ENCODE peak calls at places on chromosomes 7 and 10, in seven cellular contexts. H, P, J, V, Y, K and O are unnamed samples.

GRCh38 chr10:61390841-61391240 is 62.3 kb downstream of the TMEM26 start:
- DNase-seq in H (no peak), P (no peak), J (no peak), V (peak), Y (no peak), K (no peak), O (no peak)

GRCh38 chr7:44114586-44115310 is 8.6 kb downstream of the POLD2 start:
- DNase-seq in H (no peak), P (no peak), J (no peak), V (no peak), Y (no peak), K (no peak), O (no peak)

GRCh38 chr10:98308602-98309365 is 40.8 kb upstream of the LOXL4 start:
- DNase-seq in H (no peak), P (no peak), J (peak), V (no peak), Y (no peak), K (peak), O (no peak)

GRCh38 chr7:11436773-11437524 is 395.0 kb downstream of the THSD7A start:
- DNase-seq in H (no peak), P (no peak), J (no peak), V (no peak), Y (no peak), K (no peak), O (no peak)

GRCh38 chr10:13056461-13057077 is 43.4 kb upstream of the OPTN start:
- DNase-seq in H (no peak), P (peak), J (peak), V (no peak), Y (no peak), K (no peak), O (peak)

GRCh38 chr10:51250278-51250914 is 176.1 kb downstream of the PRKG1 start:
- DNase-seq in H (no peak), P (no peak), J (no peak), V (no peak), Y (no peak), K (no peak), O (no peak)

GRCh38 chr10:70315815-70316214 is 32.0 kb upstream of the NPFFR1 start:
- DNase-seq in H (no peak), P (no peak), J (no peak), V (no peak), Y (no peak), K (no peak), O (peak)

GRCh38 chr10:32888161-32888927 is 69.7 kb downstream of the ITGB1 start:
- DNase-seq in H (no peak), P (no peak), J (no peak), V (no peak), Y (no peak), K (no peak), O (no peak)

GRCh38 chr10:96235326-96236089 is 35.9 kb downstream of the BLNK start:
- DNase-seq in H (no peak), P (no peak), J (no peak), V (no peak), Y (no peak), K (no peak), O (no peak)

GRCh38 chr7:41029072-41029492 is 673.8 kb downstream of the INHBA start:
- DNase-seq in H (no peak), P (no peak), J (no peak), V (no peak), Y (peak), K (no peak), O (no peak)

GRCh38 chr10:122638106-122638505 is 61.5 kb downstream of the C10orf120 start:
- DNase-seq in H (no peak), P (no peak), J (no peak), V (no peak), Y (no peak), K (no peak), O (no peak)

GRCh38 chr7:1912472-1913289 is 242.6 kb downstream of the ELFN1 start:
- DNase-seq in H (no peak), P (no peak), J (no peak), V (no peak), Y (no peak), K (no peak), O (no peak)

GRCh38 chr10:105644559-105644958 is 1003.5 kb downstream of the SORCS3 start:
- DNase-seq in H (no peak), P (no peak), J (no peak), V (no peak), Y (no peak), K (no peak), O (no peak)

GRCh38 chr7:83468251-83468739 is 180.6 kb downstream of the SEMA3E start:
- DNase-seq in H (no peak), P (peak), J (peak), V (peak), Y (peak), K (peak), O (peak)

GRCh38 chr7:2670720-2671391 is 17.1 kb upstream of the AMZ1 start:
- DNase-seq in H (no peak), P (peak), J (peak), V (no peak), Y (peak), K (peak), O (peak)

GRCh38 chr7:69395072-69395714 is 203.1 kb upstream of the AUTS2 start:
- DNase-seq in H (no peak), P (no peak), J (no peak), V (no peak), Y (no peak), K (no peak), O (no peak)

GRCh38 chr7:26153823-26154783 is 2.1 kb downstream of the NFE2L3 start:
- DNase-seq in H (peak), P (peak), J (no peak), V (no peak), Y (no peak), K (no peak), O (no peak)

GRCh38 chr10:28808693-28809092 is 131.4 kb downstream of the BAMBI start:
- DNase-seq in H (no peak), P (no peak), J (no peak), V (no peak), Y (no peak), K (no peak), O (no peak)

GRCh38 chr7:108094933-108095710 is 35.0 kb downstream of the LAMB4 start:
- DNase-seq in H (no peak), P (no peak), J (peak), V (no peak), Y (no peak), K (peak), O (no peak)

GRCh38 chr7:145105561-145105960 is 269.7 kb upstream of the TPK1 start:
- DNase-seq in H (no peak), P (no peak), J (no peak), V (no peak), Y (no peak), K (no peak), O (no peak)

GRCh38 chr7:28405662-28406061 is 6.7 kb upstream of the CREB5 start:
- DNase-seq in H (no peak), P (no peak), J (no peak), V (no peak), Y (no peak), K (no peak), O (no peak)

GRCh38 chr7:54769203-54769602 is 10.2 kb upstream of the SEC61G start:
- DNase-seq in H (no peak), P (no peak), J (no peak), V (no peak), Y (no peak), K (no peak), O (no peak)

DNA sequence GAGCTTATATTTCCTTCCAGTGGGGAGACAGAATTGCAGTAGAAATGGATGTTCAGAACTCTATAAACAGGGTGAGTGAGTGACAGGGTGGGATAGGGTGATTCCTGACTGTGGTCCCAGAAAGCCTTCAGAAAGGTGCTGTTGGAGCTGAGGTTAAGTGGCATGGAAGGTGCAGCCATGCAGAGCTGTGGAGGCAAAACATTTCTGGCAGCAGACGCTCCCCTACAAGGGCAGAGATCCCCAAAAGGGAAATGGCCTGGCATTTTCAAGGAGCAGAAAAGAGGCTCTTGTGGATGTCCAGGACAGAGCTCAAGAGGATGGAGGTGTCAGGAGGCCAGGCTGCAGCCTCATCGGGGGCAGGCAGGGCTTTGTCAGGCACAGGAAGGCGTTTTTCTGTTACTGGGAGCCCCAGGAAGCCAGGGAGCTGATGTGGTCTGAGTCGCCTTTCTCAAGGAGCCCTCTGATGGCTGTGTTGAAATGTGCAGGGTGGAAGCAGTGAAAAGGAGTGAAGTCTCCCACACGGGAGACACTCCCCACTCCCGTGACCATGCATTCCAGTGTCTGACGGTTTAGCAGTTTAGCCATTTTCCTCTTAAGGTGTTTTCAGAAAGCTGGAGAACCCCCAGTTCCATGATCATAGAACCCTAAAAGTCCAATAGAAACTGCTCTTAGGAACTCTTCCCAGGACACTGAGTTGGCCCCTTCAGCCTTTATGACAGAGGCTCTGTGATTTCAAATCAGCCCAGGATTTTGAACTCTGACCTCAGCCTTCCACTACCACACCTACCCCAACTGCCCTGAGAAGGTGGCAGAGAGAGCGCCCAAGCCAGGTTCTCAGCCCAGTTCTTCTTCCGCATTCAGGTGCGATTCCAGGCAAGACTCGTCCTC is 96.2 kb downstream of the C10orf105 start:
- DNase-seq in H (no peak), P (peak), J (no peak), V (no peak), Y (no peak), K (no peak), O (peak)
- TF ChIP-seq JUND in H (no peak), P (peak), J (no peak), V (no peak), Y (no peak), K (no peak), O (no peak)

GRCh38 chr10:1329622-1330021 is 273.4 kb downstream of the WDR37 start:
- DNase-seq in H (no peak), P (no peak), J (no peak), V (no peak), Y (no peak), K (no peak), O (no peak)
- TF ChIP-seq JUND in H (no peak), P (no peak), J (no peak), V (no peak), Y (no peak), K (no peak), O (no peak)

DNA sequence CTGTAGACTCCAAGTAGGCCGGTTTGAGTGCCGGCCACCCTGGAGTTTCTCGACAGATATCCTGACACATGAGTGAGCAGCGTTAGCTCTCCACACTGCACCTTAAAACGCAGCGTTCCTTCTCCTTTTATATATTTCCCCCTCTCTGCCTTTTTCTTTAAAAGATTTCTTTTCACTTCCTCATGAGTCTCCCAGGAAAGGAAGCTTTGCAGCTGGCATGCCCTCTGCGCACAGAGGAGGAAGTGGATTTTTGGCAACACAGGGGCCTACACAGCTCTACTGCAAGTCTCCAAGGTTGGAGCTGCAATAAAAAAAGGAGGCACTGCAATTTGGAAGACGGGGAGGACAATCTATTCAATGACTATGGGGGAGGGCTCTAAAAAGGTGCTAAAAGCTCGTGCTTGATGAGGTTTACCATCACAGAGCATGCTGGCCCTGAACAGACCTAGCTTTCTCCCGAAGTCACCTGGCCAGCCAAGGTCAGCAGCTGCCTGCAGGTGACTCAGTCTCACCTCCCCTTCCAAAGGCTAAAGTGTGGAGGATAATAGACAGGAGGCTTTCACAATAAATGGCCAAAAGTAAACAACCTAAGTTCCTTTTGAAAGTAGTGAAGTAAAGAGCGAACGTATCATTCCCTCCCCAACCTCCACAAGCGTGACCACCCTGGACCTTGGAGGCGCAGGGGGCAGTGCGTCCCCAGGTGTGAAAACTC is 252.8 kb downstream of the ZMYND11 start:
- DNase-seq in H (no peak), P (no peak), J (no peak), V (no peak), Y (no peak), K (peak), O (no peak)
- TF ChIP-seq JUND in H (no peak), P (no peak), J (no peak), V (no peak), Y (no peak), K (no peak), O (no peak)

DNA sequence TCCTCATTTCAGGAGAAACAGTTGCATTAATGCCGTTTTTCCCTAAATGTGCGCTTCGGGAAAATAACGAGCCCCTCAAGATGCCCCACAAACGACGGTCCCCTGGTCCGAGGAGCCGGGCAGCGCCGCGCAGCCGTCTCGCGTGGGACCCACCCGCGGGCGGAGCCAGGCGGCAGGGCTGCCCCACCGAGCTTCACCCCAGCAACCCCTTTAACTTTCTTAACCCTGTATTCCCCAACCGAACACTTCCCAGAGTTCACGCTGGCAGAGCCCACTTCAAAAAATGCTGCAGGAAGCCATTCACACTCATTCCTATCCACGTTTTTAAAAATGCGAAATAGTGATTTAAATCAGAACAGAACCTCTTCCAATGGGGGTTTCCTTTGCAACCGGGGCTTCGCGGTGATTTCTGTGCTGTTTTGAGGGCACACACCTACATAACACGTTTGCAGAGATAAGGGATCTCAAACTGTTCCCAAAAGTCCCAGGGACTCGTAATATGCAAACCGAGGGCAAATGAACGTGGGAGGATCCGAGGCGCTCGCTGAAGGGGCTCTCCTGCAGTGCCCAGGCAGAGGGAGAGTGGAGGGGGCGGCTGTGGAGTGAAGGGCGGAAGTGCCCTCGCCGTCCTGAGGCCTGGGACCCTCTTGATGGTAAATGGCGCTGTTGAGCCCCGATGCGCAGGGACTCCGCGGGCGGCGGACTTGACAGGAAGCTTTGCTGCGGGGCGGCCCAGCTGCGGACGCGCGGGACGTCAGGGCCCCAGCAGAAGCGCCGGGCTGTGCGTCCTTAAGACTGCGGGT is 152.1 kb upstream of the YAE1 start:
- DNase-seq in H (peak), P (peak), J (peak), V (peak), Y (peak), K (peak), O (peak)
- TF ChIP-seq JUND in H (peak), P (no peak), J (no peak), V (no peak), Y (no peak), K (no peak), O (no peak)

GRCh38 chr10:35752469-35753450 is 110.7 kb upstream of the FZD8 start:
- DNase-seq in H (no peak), P (no peak), J (no peak), V (no peak), Y (no peak), K (no peak), O (no peak)
- TF ChIP-seq JUND in H (no peak), P (no peak), J (no peak), V (no peak), Y (no peak), K (no peak), O (no peak)

DNA sequence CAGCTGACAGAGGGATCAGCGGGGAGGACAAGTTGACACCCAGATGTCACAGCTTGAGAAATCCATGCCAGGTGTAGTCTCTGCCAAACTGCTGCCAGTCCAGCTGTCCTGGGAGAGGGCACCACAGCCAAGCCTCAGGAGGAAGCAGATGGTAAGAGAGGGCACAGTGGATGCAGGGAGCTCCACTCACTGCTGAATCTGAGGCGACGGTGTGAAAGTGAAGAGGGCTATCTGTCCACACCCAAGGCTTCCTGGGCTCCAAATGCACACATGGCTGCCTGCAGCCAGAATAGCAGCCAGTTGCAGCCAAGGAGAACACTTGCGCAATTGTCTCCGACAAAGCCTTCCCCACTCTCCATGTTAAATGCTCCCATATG is 502.4 kb downstream of the GRID1 start:
- DNase-seq in H (no peak), P (no peak), J (no peak), V (no peak), Y (no peak), K (no peak), O (no peak)
- TF ChIP-seq JUND in H (no peak), P (no peak), J (no peak), V (no peak), Y (no peak), K (no peak), O (no peak)

DNA sequence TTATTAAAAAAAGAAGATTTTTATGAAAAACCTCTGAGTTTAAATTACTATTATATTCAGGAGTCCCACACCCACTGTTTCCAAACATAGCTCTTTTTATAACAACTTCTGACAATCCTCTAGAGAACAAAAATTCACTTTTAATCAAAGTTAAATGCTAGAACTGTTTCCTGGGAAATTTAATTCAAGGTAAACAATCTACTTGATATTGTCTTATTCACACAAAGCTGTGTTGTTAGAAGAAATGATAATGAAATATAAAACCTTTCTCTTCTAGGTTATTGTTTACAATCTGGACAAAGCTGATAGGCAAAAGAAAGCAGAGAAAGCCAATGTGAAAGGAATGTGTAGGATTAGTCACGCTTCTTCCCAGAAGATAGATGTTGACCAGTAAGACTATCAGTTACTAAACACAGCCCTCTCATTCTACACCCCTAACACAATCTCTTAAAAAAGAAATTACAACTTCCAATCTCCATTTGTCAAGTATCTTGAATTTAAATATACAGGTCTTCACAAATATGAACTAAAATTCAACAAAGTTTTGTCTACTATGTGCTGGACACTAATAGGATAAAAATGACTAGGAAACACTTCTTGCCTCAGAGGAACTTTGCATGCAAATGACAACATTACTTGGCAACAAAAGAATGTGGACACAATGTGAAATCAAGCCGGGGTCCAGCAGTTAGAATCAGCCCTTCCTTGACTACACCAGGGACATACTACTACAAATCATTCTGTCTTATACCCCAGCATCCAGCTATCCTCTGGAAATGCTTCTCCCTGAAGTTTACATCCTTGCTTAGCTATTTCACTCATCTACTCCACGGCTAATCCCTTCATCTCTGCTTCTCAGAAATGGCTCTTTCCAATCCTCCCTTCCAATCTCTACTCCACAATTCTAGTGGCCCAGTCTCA is 123.7 kb downstream of the IMMP2L start:
- DNase-seq in H (no peak), P (peak), J (no peak), V (no peak), Y (no peak), K (no peak), O (no peak)
- TF ChIP-seq JUND in H (no peak), P (peak), J (no peak), V (no peak), Y (no peak), K (no peak), O (no peak)